ENCODE peak calls at places on chromosomes 1 and 21, in four cellular contexts. One of them, this sample, is unnamed.

GRCh38 chr1:220841293-220841692 is 38.0 kb upstream of the HLX start:
- DNase-seq in HepG2: no peak
- DNase-seq in K562: no peak
- DNase-seq in GM12878: no peak
- DNase-seq in this sample: no peak

GRCh38 chr1:59765036-59765730 is 49.6 kb upstream of the HOOK1 start:
- DNase-seq in K562: no peak
- DNase-seq in GM12878: no peak
- DNase-seq in HepG2: no peak
- DNase-seq in this sample: no peak

GRCh38 chr1:101371259-101371658 is 134.4 kb downstream of the S1PR1 start:
- DNase-seq in K562: no peak
- DNase-seq in HepG2: peak
- DNase-seq in GM12878: peak
- DNase-seq in this sample: no peak

GRCh38 chr1:211831558-211832323 is 1.2 kb upstream of the LPGAT1 start:
- DNase-seq in K562: no peak
- DNase-seq in GM12878: no peak
- DNase-seq in HepG2: no peak
- DNase-seq in this sample: peak

GRCh38 chr1:211643324-211644212 is 31.9 kb downstream of the NEK2 start:
- DNase-seq in K562: peak
- DNase-seq in HepG2: peak
- DNase-seq in GM12878: no peak
- DNase-seq in this sample: peak

GRCh38 chr1:77546890-77547289 is 135.6 kb downstream of the ZZZ3 start:
- DNase-seq in GM12878: no peak
- DNase-seq in K562: no peak
- DNase-seq in HepG2: no peak
- DNase-seq in this sample: no peak

GRCh38 chr1:211625040-211625439 is 46.1 kb upstream of the SLC30A1 start:
- DNase-seq in GM12878: no peak
- DNase-seq in K562: peak
- DNase-seq in HepG2: peak
- DNase-seq in this sample: peak

GRCh38 chr1:75085931-75086330 is 48.3 kb upstream of the LHX8 start:
- DNase-seq in K562: no peak
- DNase-seq in HepG2: no peak
- DNase-seq in GM12878: no peak
- DNase-seq in this sample: no peak

GRCh38 chr1:11499825-11500331 is 20.9 kb downstream of the DISP3 start:
- DNase-seq in GM12878: no peak
- DNase-seq in HepG2: no peak
- DNase-seq in K562: no peak
- DNase-seq in this sample: peak

GRCh38 chr1:207866471-207867135 is 44.3 kb downstream of the CD34 start:
- DNase-seq in HepG2: no peak
- DNase-seq in GM12878: no peak
- DNase-seq in K562: no peak
- DNase-seq in this sample: peak
- TF ChIP-seq POLR2AphosphoS5 in HepG2: no peak
- TF ChIP-seq POLR2AphosphoS5 in GM12878: no peak
- TF ChIP-seq POLR2AphosphoS5 in K562: no peak
- TF ChIP-seq POLR2AphosphoS5 in this sample: no peak

GRCh38 chr1:9401080-9401453 is 108.4 kb downstream of the SPSB1 start:
- DNase-seq in GM12878: no peak
- DNase-seq in K562: no peak
- DNase-seq in HepG2: no peak
- DNase-seq in this sample: no peak
- TF ChIP-seq GABPA in GM12878: no peak
- TF ChIP-seq GABPA in K562: no peak
- TF ChIP-seq GABPA in HepG2: no peak
- TF ChIP-seq GABPA in this sample: no peak

GRCh38 chr1:40161125-40161887 is at the start of gene RLF:
- DNase-seq in GM12878: peak
- DNase-seq in K562: peak
- DNase-seq in HepG2: peak
- DNase-seq in this sample: peak
- TF ChIP-seq SMC3 in GM12878: no peak
- TF ChIP-seq SMC3 in K562: peak
- TF ChIP-seq SMC3 in HepG2: no peak
- TF ChIP-seq SMC3 in this sample: no peak

GRCh38 chr1:62466982-62467532 is 30.2 kb downstream of the USP1 start:
- DNase-seq in GM12878: no peak
- DNase-seq in K562: no peak
- DNase-seq in HepG2: no peak
- DNase-seq in this sample: no peak

GRCh38 chr1:62457955-62458354 is 21.1 kb downstream of the USP1 start:
- DNase-seq in K562: no peak
- DNase-seq in GM12878: no peak
- DNase-seq in HepG2: no peak
- DNase-seq in this sample: no peak

DNA sequence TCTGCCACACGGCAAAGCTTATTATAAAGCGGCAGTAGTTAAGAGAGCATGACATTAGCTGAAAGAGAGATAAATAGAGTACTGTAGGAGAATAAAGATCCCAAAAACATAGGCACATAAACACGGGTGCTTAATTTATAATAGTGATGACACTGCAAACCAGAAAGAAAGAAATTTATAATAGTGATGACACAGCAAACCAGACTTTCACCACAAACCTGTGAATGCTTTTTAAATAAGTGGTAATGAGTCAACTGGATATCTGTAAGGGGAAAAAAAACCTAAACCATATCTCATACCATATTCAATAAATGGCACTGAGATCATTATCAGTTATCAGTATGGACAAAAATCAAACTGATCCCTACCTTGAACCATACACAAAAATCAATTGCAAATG is 25.5 kb downstream of the USP1 start:
- DNase-seq in HepG2: no peak
- DNase-seq in GM12878: no peak
- DNase-seq in K562: no peak
- DNase-seq in this sample: no peak
- TF ChIP-seq POLR2AphosphoS5 in HepG2: no peak
- TF ChIP-seq POLR2AphosphoS5 in GM12878: no peak
- TF ChIP-seq POLR2AphosphoS5 in K562: no peak
- TF ChIP-seq POLR2AphosphoS5 in this sample: no peak

GRCh38 chr21:36099000-36099399 is 29.2 kb downstream of the CBR1 start:
- DNase-seq in HepG2: no peak
- DNase-seq in K562: no peak
- DNase-seq in GM12878: no peak
- DNase-seq in this sample: no peak

GRCh38 chr21:36097427-36098230 is 27.8 kb downstream of the CBR1 start:
- DNase-seq in GM12878: peak
- DNase-seq in HepG2: no peak
- DNase-seq in K562: no peak
- DNase-seq in this sample: no peak

GRCh38 chr21:36093512-36093911 is 23.7 kb downstream of the CBR1 start:
- DNase-seq in HepG2: no peak
- DNase-seq in K562: no peak
- DNase-seq in GM12878: no peak
- DNase-seq in this sample: no peak

GRCh38 chr21:36092676-36093075 is 22.9 kb downstream of the CBR1 start:
- DNase-seq in HepG2: no peak
- DNase-seq in GM12878: no peak
- DNase-seq in K562: peak
- DNase-seq in this sample: no peak

DNA sequence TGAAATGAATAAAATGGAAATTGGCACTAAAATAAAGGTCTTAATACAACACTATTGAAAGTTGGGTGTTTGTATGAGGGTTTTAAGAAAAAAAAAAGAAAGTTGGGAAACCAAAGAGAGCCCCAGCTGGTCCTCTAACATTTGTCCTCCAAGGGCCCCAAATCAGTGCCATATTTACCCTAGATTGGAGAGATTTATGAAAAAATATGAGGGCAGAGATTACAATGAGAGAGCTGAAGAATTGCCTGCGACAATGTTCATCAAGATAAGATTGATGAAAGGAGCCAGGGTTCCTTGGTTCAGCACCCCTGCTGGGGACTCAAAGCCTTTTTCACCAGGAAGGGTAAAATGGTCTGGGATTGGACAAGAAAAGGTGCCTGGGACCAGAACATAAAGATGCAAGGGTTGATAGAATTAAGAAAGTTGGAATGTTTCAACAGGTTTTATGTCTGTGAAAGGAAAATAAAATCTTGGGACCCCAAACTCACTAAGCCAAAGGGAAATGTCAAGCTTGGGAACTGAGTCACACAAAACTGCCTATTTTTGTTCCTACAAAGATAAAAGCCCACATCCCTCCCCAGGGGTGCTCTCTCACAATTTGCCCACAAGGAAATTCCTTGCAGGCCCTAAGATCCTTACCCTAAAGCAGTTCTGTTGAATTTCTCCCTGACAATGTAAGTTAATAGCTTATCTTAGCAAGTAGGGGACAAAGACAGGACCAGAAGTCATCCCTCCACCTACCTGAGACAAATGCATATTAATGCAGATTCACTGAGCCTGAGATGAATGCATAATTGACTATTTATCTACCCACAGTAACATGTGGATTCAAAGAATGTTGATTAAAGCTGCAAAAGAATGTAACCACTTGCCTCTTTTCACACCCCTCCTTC is 26.8 kb downstream of the CBR1 start:
- DNase-seq in K562: no peak
- DNase-seq in HepG2: no peak
- DNase-seq in GM12878: no peak
- DNase-seq in this sample: no peak
- TF ChIP-seq GABPA in K562: no peak
- TF ChIP-seq GABPA in HepG2: no peak
- TF ChIP-seq GABPA in GM12878: no peak
- TF ChIP-seq GABPA in this sample: no peak

GRCh38 chr1:159076753-159077656 is at the start of gene AIM2:
- DNase-seq in HepG2: no peak
- DNase-seq in GM12878: peak
- DNase-seq in K562: peak
- DNase-seq in this sample: no peak
- TF ChIP-seq SMC3 in HepG2: no peak
- TF ChIP-seq SMC3 in GM12878: no peak
- TF ChIP-seq SMC3 in K562: no peak
- TF ChIP-seq SMC3 in this sample: no peak

GRCh38 chr1:25817840-25818501 is 1.8 kb upstream of the MTFR1L start:
- DNase-seq in K562: peak
- DNase-seq in GM12878: no peak
- DNase-seq in HepG2: peak
- DNase-seq in this sample: peak
- TF ChIP-seq POLR2AphosphoS5 in K562: no peak
- TF ChIP-seq POLR2AphosphoS5 in GM12878: no peak
- TF ChIP-seq POLR2AphosphoS5 in HepG2: no peak
- TF ChIP-seq POLR2AphosphoS5 in this sample: no peak

GRCh38 chr1:115655307-115655664 is 13.5 kb downstream of the VANGL1 start:
- DNase-seq in GM12878: no peak
- DNase-seq in HepG2: no peak
- DNase-seq in K562: no peak
- DNase-seq in this sample: no peak
- TF ChIP-seq GABPA in GM12878: no peak
- TF ChIP-seq GABPA in HepG2: no peak
- TF ChIP-seq GABPA in K562: no peak
- TF ChIP-seq GABPA in this sample: no peak

GRCh38 chr1:22342734-22343191 is 108.9 kb upstream of the ZBTB40 start:
- DNase-seq in GM12878: no peak
- DNase-seq in K562: no peak
- DNase-seq in HepG2: no peak
- DNase-seq in this sample: peak

GRCh38 chr1:22343456-22344426 is 107.9 kb upstream of the ZBTB40 start:
- DNase-seq in GM12878: no peak
- DNase-seq in HepG2: no peak
- DNase-seq in K562: no peak
- DNase-seq in this sample: no peak

GRCh38 chr1:22340066-22340465 is 111.6 kb upstream of the ZBTB40 start:
- DNase-seq in GM12878: no peak
- DNase-seq in K562: no peak
- DNase-seq in HepG2: no peak
- DNase-seq in this sample: no peak

GRCh38 chr1:22340873-22341272 is 110.8 kb upstream of the ZBTB40 start:
- DNase-seq in HepG2: no peak
- DNase-seq in K562: no peak
- DNase-seq in GM12878: no peak
- DNase-seq in this sample: no peak

GRCh38 chr1:22341791-22342605 is 109.7 kb upstream of the ZBTB40 start:
- DNase-seq in K562: no peak
- DNase-seq in HepG2: no peak
- DNase-seq in GM12878: no peak
- DNase-seq in this sample: peak
- TF ChIP-seq SMC3 in K562: no peak
- TF ChIP-seq SMC3 in HepG2: no peak
- TF ChIP-seq SMC3 in GM12878: no peak
- TF ChIP-seq SMC3 in this sample: no peak